ENCODE peak calls at places on chromosomes 4 and X, in five cellular contexts. One of them, this sample, is unnamed.
A peak's percentile ranks its signal among the peaks of the same experiment; 100 is the strongest.

GRCh38 chr4:1470816-1471442 is 64.7 kb upstream of the NKX1-1 start:
- DNase-seq in suprapubic skin: peak; percentile 56
- DNase-seq in ovary: no peak
- DNase-seq in OCI-LY7: no peak
- DNase-seq in astrocyte of the cerebellum: no peak
- DNase-seq in this sample: no peak

GRCh38 chr4:185112104-185112503 is 31.0 kb upstream of the SLC25A4 start:
- DNase-seq in ovary: peak; percentile 56
- DNase-seq in suprapubic skin: no peak
- DNase-seq in astrocyte of the cerebellum: peak; percentile 86
- DNase-seq in OCI-LY7: no peak
- DNase-seq in this sample: peak; percentile 95

GRCh38 chr4:19850909-19851308 is 400.8 kb upstream of the SLIT2 start:
- DNase-seq in ovary: no peak
- DNase-seq in OCI-LY7: no peak
- DNase-seq in astrocyte of the cerebellum: peak; percentile 86
- DNase-seq in suprapubic skin: no peak
- DNase-seq in this sample: peak; percentile 91

GRCh38 chr4:158823461-158823873 is 54.6 kb downstream of the FNIP2 start:
- DNase-seq in OCI-LY7: no peak
- DNase-seq in suprapubic skin: no peak
- DNase-seq in ovary: no peak
- DNase-seq in astrocyte of the cerebellum: no peak
- DNase-seq in this sample: peak; percentile 81

GRCh38 chr4:860561-860960 is 34.6 kb upstream of the CPLX1 start:
- DNase-seq in ovary: no peak
- DNase-seq in OCI-LY7: no peak
- DNase-seq in astrocyte of the cerebellum: no peak
- DNase-seq in suprapubic skin: no peak
- DNase-seq in this sample: no peak

GRCh38 chr4:166091914-166092510 is 219.0 kb downstream of the TLL1 start:
- DNase-seq in OCI-LY7: peak; percentile 64
- DNase-seq in ovary: no peak
- DNase-seq in suprapubic skin: no peak
- DNase-seq in astrocyte of the cerebellum: peak; percentile 18
- DNase-seq in this sample: no peak

GRCh38 chr4:84499065-84499982 is at the start of gene NKX6-1:
- DNase-seq in suprapubic skin: peak; percentile 72
- DNase-seq in OCI-LY7: no peak
- DNase-seq in astrocyte of the cerebellum: peak; percentile 33
- DNase-seq in ovary: peak; percentile 67
- DNase-seq in this sample: peak; percentile 36

GRCh38 chr4:119302073-119302832 is 19.7 kb downstream of the FABP2 start:
- DNase-seq in astrocyte of the cerebellum: no peak
- DNase-seq in OCI-LY7: no peak
- DNase-seq in suprapubic skin: no peak
- DNase-seq in ovary: no peak
- DNase-seq in this sample: no peak

GRCh38 chr4:45442466-45442865 is 681.4 kb downstream of the GABRG1 start:
- DNase-seq in OCI-LY7: no peak
- DNase-seq in suprapubic skin: no peak
- DNase-seq in ovary: no peak
- DNase-seq in astrocyte of the cerebellum: peak; percentile 11
- DNase-seq in this sample: no peak

GRCh38 chr4:115938764-115939443 is 825.5 kb upstream of the NDST4 start:
- DNase-seq in ovary: no peak
- DNase-seq in OCI-LY7: no peak
- DNase-seq in astrocyte of the cerebellum: no peak
- DNase-seq in suprapubic skin: no peak
- DNase-seq in this sample: no peak

GRCh38 chr4:127355738-127356137 is 277.0 kb upstream of the INTU start:
- DNase-seq in suprapubic skin: no peak
- DNase-seq in OCI-LY7: no peak
- DNase-seq in astrocyte of the cerebellum: no peak
- DNase-seq in ovary: no peak
- DNase-seq in this sample: peak; percentile 78

GRCh38 chrX:71252221-71252620 is 1.7 kb downstream of the ZMYM3 start:
- DNase-seq in ovary: no peak
- DNase-seq in suprapubic skin: no peak
- DNase-seq in OCI-LY7: no peak
- DNase-seq in astrocyte of the cerebellum: no peak
- DNase-seq in this sample: no peak

GRCh38 chr4:54784188-54784671 is 126.5 kb downstream of the KIT start:
- DNase-seq in astrocyte of the cerebellum: peak; percentile 54
- DNase-seq in ovary: peak; percentile 86
- DNase-seq in suprapubic skin: peak; percentile 92
- DNase-seq in OCI-LY7: no peak
- DNase-seq in this sample: peak; percentile 40

GRCh38 chr4:74109116-74109791 is 10.3 kb upstream of the CXCL2 start:
- DNase-seq in suprapubic skin: peak; percentile 68
- DNase-seq in astrocyte of the cerebellum: peak; percentile 89
- DNase-seq in OCI-LY7: no peak
- DNase-seq in ovary: no peak
- DNase-seq in this sample: peak; percentile 95

GRCh38 chr4:126777649-126778048 is 855.1 kb upstream of the INTU start:
- DNase-seq in ovary: no peak
- DNase-seq in astrocyte of the cerebellum: peak; percentile 20
- DNase-seq in suprapubic skin: no peak
- DNase-seq in OCI-LY7: no peak
- DNase-seq in this sample: no peak

GRCh38 chr4:11618666-11619282 is 190.1 kb upstream of the HS3ST1 start:
- DNase-seq in suprapubic skin: no peak
- DNase-seq in OCI-LY7: no peak
- DNase-seq in astrocyte of the cerebellum: no peak
- DNase-seq in ovary: no peak
- DNase-seq in this sample: no peak

GRCh38 chr4:80362578-80363181 is 27.1 kb downstream of the CFAP299 start:
- DNase-seq in ovary: no peak
- DNase-seq in suprapubic skin: no peak
- DNase-seq in astrocyte of the cerebellum: peak; percentile 22
- DNase-seq in OCI-LY7: peak; percentile 86
- DNase-seq in this sample: no peak

GRCh38 chr4:126733301-126733700 is 899.5 kb upstream of the INTU start:
- DNase-seq in OCI-LY7: no peak
- DNase-seq in ovary: no peak
- DNase-seq in suprapubic skin: no peak
- DNase-seq in astrocyte of the cerebellum: no peak
- DNase-seq in this sample: no peak

GRCh38 chr4:149975172-149975571 is 103.1 kb upstream of the DCLK2 start:
- DNase-seq in suprapubic skin: no peak
- DNase-seq in astrocyte of the cerebellum: no peak
- DNase-seq in OCI-LY7: no peak
- DNase-seq in ovary: no peak
- DNase-seq in this sample: no peak

GRCh38 chr4:172857026-172857425 is 311.6 kb upstream of the GALNT7 start:
- DNase-seq in ovary: no peak
- DNase-seq in suprapubic skin: no peak
- DNase-seq in OCI-LY7: no peak
- DNase-seq in astrocyte of the cerebellum: no peak
- DNase-seq in this sample: no peak

GRCh38 chr4:123393696-123394095 is 2.9 kb upstream of the SPRY1 start:
- DNase-seq in ovary: no peak
- DNase-seq in astrocyte of the cerebellum: no peak
- DNase-seq in OCI-LY7: no peak
- DNase-seq in suprapubic skin: no peak
- DNase-seq in this sample: no peak

DNA sequence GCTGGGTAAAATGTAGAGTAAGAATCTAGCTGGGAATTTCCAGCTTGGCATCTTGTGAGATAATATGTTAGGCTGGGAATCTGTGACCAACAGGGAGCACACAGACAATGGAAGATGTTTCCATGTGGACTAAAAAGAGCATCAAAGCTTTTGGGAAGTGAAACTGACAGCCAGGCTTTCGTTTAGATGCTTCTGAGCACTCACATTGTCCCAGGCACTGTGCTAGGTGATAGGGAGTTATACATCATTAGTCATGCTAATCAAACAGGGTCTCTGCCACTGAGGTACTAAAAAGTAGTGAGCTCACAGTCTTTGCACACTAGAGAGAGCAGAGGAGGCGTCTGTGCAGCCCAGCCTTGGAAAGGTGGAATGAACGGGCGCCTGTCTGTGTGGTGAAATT is 101.9 kb upstream of the SCOC start:
- DNase-seq in astrocyte of the cerebellum: no peak
- DNase-seq in ovary: no peak
- DNase-seq in suprapubic skin: no peak
- DNase-seq in OCI-LY7: no peak
- DNase-seq in this sample: no peak
- TF ChIP-seq CTCF in astrocyte of the cerebellum: no peak
- TF ChIP-seq CTCF in ovary: no peak
- TF ChIP-seq CTCF in suprapubic skin: no peak
- TF ChIP-seq CTCF in OCI-LY7: no peak
- TF ChIP-seq CTCF in this sample: no peak

DNA sequence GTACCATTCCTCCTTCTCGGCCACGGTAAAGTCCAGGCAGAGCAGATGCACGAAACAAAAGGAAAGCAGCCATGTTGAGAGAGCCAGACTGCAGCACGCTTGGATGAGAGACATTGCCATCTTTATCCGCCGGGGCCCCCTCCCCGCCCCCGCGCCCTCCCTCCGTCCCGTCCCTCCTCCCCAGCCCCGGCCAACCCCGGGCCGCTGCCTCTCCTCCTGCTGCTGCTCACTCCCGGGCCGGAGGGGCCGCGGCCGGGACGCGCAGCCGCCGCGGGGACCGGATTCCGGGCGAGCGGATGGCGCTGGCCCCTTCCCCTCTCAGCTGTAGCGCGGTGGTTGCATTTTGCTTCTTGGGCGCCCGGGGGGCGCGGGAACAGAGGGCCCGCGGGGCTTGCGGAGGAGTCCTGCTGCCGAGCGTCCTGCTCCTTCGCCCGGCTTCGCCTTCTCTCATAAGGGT is 552 bp downstream of the RNF150 start:
- DNase-seq in suprapubic skin: peak; percentile 57
- DNase-seq in ovary: peak; percentile 58
- DNase-seq in astrocyte of the cerebellum: no peak
- DNase-seq in OCI-LY7: no peak
- DNase-seq in this sample: no peak
- H3K4me3 ChIP-seq in suprapubic skin: peak overlapping the region; percentile 87
- H3K4me3 ChIP-seq in ovary: peak overlapping the region; percentile 95
- H3K4me3 ChIP-seq in astrocyte of the cerebellum: peak overlapping the region; percentile 78
- H3K4me3 ChIP-seq in OCI-LY7: no peak overlapping the region
- H3K4me3 ChIP-seq in this sample: peak overlapping the region; percentile 92

DNA sequence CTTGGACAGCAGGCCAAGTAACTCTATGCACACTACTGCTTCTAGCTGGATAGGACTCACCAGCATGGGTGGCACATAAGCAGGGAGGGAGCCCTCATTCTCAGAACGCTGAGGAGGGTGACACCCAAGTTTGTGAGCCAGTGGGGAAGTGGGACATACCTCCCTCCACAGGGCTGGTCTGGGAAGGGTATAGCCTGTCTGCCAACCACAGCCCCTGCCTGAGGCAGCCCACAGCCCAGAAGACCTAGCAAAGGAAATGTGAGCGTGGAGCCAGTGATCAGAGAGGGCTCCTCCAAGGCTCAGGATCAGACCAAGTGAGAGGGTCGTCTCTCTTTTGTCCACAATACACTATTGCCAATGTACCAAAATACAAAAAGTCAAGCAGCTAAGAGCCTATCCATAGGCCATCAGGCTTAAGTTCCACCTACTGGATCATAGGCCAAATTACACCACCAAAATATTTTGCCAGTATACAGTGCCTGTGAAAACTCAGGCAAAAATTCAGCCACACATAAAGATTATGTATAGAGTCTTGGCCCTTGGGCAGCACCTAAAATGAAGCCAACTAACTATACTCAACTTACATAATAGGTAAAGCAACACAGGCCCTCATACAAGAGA is 1203.1 kb downstream of the PCDH18 start:
- DNase-seq in suprapubic skin: no peak
- DNase-seq in astrocyte of the cerebellum: no peak
- DNase-seq in OCI-LY7: no peak
- DNase-seq in ovary: no peak
- DNase-seq in this sample: no peak
- TF ChIP-seq CTCF in suprapubic skin: no peak
- TF ChIP-seq CTCF in astrocyte of the cerebellum: peak; percentile 29
- TF ChIP-seq CTCF in OCI-LY7: no peak
- TF ChIP-seq CTCF in ovary: no peak
- TF ChIP-seq CTCF in this sample: peak; percentile 58

DNA sequence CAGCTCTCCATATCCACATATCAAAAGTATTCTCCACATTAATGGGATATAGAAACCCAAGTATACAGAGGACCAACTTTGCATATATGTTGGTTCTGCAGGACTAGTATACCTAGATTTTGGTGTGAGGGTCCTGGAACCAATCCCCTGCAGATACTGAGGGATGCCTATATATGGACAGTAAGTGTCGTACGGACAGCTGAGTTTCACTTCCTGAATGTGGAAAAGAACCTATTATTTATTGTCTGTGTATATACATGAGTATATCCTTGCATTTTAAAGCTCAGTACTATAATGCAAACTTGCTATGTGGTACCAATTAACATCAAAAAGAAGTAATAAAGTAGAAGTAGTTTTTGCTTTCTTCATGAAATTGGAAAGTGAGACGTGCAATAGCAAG is 101.9 kb downstream of the FBXW7 start:
- DNase-seq in OCI-LY7: peak; percentile 57
- DNase-seq in suprapubic skin: no peak
- DNase-seq in ovary: no peak
- DNase-seq in astrocyte of the cerebellum: no peak
- DNase-seq in this sample: no peak
- H3K4me3 ChIP-seq in OCI-LY7: no peak overlapping the region
- H3K4me3 ChIP-seq in suprapubic skin: no peak overlapping the region
- H3K4me3 ChIP-seq in ovary: no peak overlapping the region
- H3K4me3 ChIP-seq in astrocyte of the cerebellum: no peak overlapping the region
- H3K4me3 ChIP-seq in this sample: no peak overlapping the region

DNA sequence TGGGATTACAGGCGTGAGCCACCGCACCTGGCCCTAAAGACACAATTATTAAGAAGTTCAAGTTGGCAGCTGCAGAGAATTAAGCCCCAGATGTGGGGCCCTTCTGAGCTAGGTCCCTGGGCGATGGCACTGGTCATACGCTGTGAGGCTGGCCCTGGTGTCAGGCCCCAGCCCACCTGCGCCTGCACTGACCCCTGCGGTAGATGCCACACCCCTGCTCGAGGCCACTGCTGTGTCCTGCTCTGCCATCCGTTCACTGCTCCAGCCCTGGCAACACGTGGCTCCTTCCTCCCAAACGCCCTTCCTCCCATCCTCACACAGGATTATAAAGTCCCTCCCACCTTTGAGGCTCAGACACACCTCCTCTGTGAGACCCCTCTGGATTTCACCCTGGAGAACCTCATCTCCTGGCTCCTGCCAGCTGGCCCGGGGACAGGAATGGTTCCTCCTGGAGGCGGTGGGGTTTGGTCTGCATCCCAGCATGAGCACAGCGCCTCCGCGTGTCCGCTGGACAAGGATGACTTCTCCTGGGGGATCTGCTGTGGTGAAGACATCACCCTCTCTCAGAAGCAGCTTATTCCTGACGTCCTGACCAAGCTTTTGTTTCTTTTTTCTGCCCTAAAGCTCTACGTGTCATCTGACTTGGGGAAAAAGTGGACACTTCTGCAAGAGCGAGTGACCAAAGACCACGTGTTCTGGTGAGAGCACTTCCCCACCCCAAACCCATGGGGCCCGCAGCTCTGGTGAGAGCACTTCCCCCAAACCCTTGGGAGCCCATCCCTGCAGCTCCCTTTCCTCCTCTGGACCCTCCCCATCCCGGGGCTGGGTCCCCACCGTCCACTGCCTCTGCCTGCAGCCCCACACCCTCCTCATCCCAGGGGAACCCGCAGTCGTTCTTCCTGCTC is 219.0 kb upstream of the PSAPL1 start:
- DNase-seq in astrocyte of the cerebellum: no peak
- DNase-seq in ovary: peak; percentile 50
- DNase-seq in OCI-LY7: no peak
- DNase-seq in suprapubic skin: no peak
- DNase-seq in this sample: no peak
- TF ChIP-seq CTCF in astrocyte of the cerebellum: peak; percentile 45
- TF ChIP-seq CTCF in ovary: no peak
- TF ChIP-seq CTCF in OCI-LY7: no peak
- TF ChIP-seq CTCF in suprapubic skin: no peak
- TF ChIP-seq CTCF in this sample: no peak